ENCODE peak calls at places on chromosomes 1 and 21, in four cellular contexts. C, X, A and M are unnamed samples.

GRCh38 chr1:117794073-117794472 is 135.3 kb downstream of the GDAP2 start:
- DNase-seq in C (no peak), X (no peak), A (no peak), M (no peak)

GRCh38 chr1:26848947-26849774 is 13.8 kb upstream of the SFN start:
- DNase-seq in C (no peak), X (no peak), A (peak), M (no peak)

GRCh38 chr1:33455537-33456301 is 16.7 kb upstream of the ZSCAN20 start:
- DNase-seq in C (no peak), X (peak), A (peak), M (peak)

GRCh38 chr21:25901580-25901979 is 166.8 kb downstream of the GABPA start:
- DNase-seq in C (no peak), X (no peak), A (no peak), M (no peak)

GRCh38 chr1:218460367-218460766 is 115.2 kb downstream of the TGFB2 start:
- DNase-seq in C (no peak), X (peak), A (no peak), M (no peak)

GRCh38 chr1:36771678-36772284 is 262.5 kb downstream of the GRIK3 start:
- DNase-seq in C (no peak), X (peak), A (no peak), M (no peak)

GRCh38 chr21:31576428-31576827 is 83.1 kb upstream of the SOD1 start:
- DNase-seq in C (no peak), X (no peak), A (no peak), M (no peak)

GRCh38 chr1:246724001-246724724 is at the start of gene SCCPDH:
- DNase-seq in C (no peak), X (peak), A (peak), M (peak)

GRCh38 chr1:69835924-69836323 is 268.2 kb downstream of the LRRC7 start:
- DNase-seq in C (no peak), X (no peak), A (no peak), M (no peak)

GRCh38 chr1:239811211-239811902 is 280.3 kb upstream of the FMN2 start:
- DNase-seq in C (no peak), X (peak), A (no peak), M (no peak)

GRCh38 chr1:159943908-159944622 is 1.3 kb downstream of the IGSF9 start:
- DNase-seq in C (no peak), X (no peak), A (no peak), M (no peak)

GRCh38 chr1:40820251-40820797 is 36.7 kb downstream of the KCNQ4 start:
- DNase-seq in C (no peak), X (peak), A (no peak), M (peak)

GRCh38 chr1:150577557-150578277 is 1.7 kb downstream of the MCL1 start:
- DNase-seq in C (no peak), X (no peak), A (no peak), M (no peak)

GRCh38 chr1:159005676-159006075 is 4.0 kb upstream of the IFI16 start:
- DNase-seq in C (no peak), X (no peak), A (no peak), M (no peak)

GRCh38 chr21:20998456-20998789 is 214 bp downstream of the NCAM2 start:
- DNase-seq in C (no peak), X (no peak), A (no peak), M (no peak)

GRCh38 chr1:202343652-202344349 is 2.1 kb upstream of the UBE2T start:
- DNase-seq in C (no peak), X (no peak), A (peak), M (peak)

GRCh38 chr1:14516974-14517812 is 81.3 kb upstream of the KAZN start:
- DNase-seq in C (peak), X (no peak), A (no peak), M (no peak)

GRCh38 chr1:235417101-235417697 is 50.0 kb downstream of the TBCE start:
- DNase-seq in C (peak), X (peak), A (peak), M (peak)

GRCh38 chr1:110545492-110545891 is 26.5 kb upstream of the KCNA10 start:
- DNase-seq in C (no peak), X (no peak), A (no peak), M (no peak)

GRCh38 chr1:169899519-169900217 is 6.0 kb upstream of the SCYL3 start:
- DNase-seq in C (no peak), X (no peak), A (no peak), M (no peak)

GRCh38 chr1:77126309-77126708 is 92.9 kb downstream of the PIGK start:
- DNase-seq in C (no peak), X (peak), A (peak), M (peak)

GRCh38 chr1:245153645-245154428 is 948 bp upstream of the KIF26B start:
- DNase-seq in C (no peak), X (no peak), A (no peak), M (peak)

GRCh38 chr1:55631508-55631907 is 416.3 kb upstream of the USP24 start:
- DNase-seq in C (no peak), X (no peak), A (no peak), M (no peak)

GRCh38 chr1:177311111-177311510 is 140.4 kb downstream of the BRINP2 start:
- DNase-seq in C (no peak), X (no peak), A (no peak), M (no peak)

GRCh38 chr1:52978045-52978444 is 51.0 kb downstream of the SCP2 start:
- DNase-seq in C (no peak), X (no peak), A (no peak), M (no peak)

GRCh38 chr1:153567621-153568366 is 2.1 kb upstream of the S100A2 start:
- DNase-seq in C (no peak), X (no peak), A (peak), M (no peak)

GRCh38 chr1:238177351-238177750 is 286.6 kb upstream of the ZP4 start:
- DNase-seq in C (no peak), X (no peak), A (no peak), M (no peak)

GRCh38 chr1:247118946-247119446 is 14.8 kb upstream of the ZNF669 start:
- DNase-seq in C (no peak), X (peak), A (peak), M (peak)

GRCh38 chr1:28971980-28972771 is 57.8 kb downstream of the EPB41 start:
- DNase-seq in C (no peak), X (no peak), A (no peak), M (no peak)

GRCh38 chr1:75745276-75745675 is 20.8 kb downstream of the ACADM start:
- DNase-seq in C (no peak), X (no peak), A (no peak), M (no peak)

GRCh38 chr21:34883501-34884271 is 165.4 kb downstream of the RUNX1 start:
- DNase-seq in C (no peak), X (no peak), A (no peak), M (no peak)

GRCh38 chr1:77649127-77649526 is 33.3 kb downstream of the ZZZ3 start:
- DNase-seq in C (no peak), X (no peak), A (no peak), M (no peak)

GRCh38 chr1:85172684-85173337 is 28.0 kb downstream of the SYDE2 start:
- DNase-seq in C (no peak), X (no peak), A (no peak), M (peak)

GRCh38 chr1:155106862-155107261 is 20.8 kb upstream of the EFNA1 start:
- DNase-seq in C (no peak), X (no peak), A (no peak), M (no peak)

GRCh38 chr1:48776400-48777218 is at the start of gene BEND5:
- DNase-seq in C (no peak), X (peak), A (no peak), M (no peak)

GRCh38 chr1:84907095-84907827 is 14.3 kb upstream of the LPAR3 start:
- DNase-seq in C (no peak), X (no peak), A (no peak), M (no peak)

GRCh38 chr1:155513300-155513926 is 49.2 kb downstream of the ASH1L start:
- DNase-seq in C (no peak), X (no peak), A (no peak), M (no peak)

GRCh38 chr1:85283475-85284199 is 7.2 kb upstream of the BCL10 start:
- DNase-seq in C (no peak), X (peak), A (peak), M (peak)

GRCh38 chr1:117838911-117839310 is 90.5 kb downstream of the GDAP2 start:
- DNase-seq in C (no peak), X (no peak), A (no peak), M (no peak)

GRCh38 chr1:21775985-21776562 is 6.9 kb downstream of the USP48 start:
- DNase-seq in C (no peak), X (no peak), A (peak), M (no peak)
- TF ChIP-seq TCF7 in C (no peak), X (no peak), A (peak), M (no peak)

GRCh38 chr21:44271558-44271957 is 9.9 kb upstream of the DNMT3L start:
- DNase-seq in C (no peak), X (no peak), A (no peak), M (no peak)

GRCh38 chr21:44263768-44264167 is 2.1 kb upstream of the DNMT3L start:
- DNase-seq in C (no peak), X (no peak), A (no peak), M (no peak)

GRCh38 chr21:44263221-44263671 is 1.5 kb upstream of the DNMT3L start:
- DNase-seq in C (no peak), X (no peak), A (no peak), M (no peak)

GRCh38 chr21:44265734-44266270 is 4.1 kb upstream of the DNMT3L start:
- DNase-seq in C (no peak), X (no peak), A (no peak), M (no peak)

DNA sequence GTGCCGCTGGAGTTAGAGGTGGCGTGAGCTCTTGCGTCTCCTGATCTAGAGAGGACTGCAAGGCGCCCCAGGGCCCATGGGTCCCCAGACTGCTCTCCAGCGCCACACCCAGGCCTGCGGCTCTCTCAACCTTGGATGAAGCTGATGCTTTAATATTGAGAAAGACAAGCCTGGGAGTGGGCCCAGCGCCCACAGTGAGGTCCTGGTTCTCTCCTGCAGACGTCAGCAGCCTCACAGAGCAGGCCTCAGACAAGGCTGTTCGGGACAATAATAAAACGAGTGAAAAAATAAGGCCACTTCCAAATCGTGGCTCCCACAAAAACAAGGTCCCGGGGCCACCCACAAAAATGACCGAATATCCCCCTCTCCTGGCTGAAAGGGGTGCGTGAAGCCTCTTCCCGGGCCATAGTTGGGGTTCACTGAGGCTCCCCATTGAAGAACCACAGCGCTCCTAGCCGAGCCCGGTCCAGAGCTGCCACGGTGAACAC is 6.0 kb upstream of the DNMT3L start:
- DNase-seq in C (peak), X (peak), A (peak), M (peak)
- TF ChIP-seq ATF3 in C (no peak), X (no peak), A (no peak), M (no peak)

DNA sequence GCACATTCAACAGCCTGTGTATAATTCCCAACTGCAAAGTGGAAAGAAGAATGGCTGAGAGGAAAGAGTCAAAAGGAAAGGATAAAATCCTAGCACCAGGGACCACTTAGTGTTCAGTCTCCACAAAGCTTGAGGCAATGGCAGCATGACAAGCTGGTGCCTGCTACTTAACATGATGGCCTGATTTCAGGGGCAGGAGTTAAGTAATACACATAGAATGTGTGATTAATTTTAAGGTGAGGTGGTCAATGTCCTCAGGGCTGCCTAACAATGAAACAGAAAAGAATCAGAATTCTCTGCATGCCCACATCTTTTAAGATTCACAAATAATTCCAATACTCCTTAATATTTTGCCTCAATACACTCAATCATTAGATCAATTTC is 8.9 kb downstream of the P3H1 start:
- DNase-seq in C (no peak), X (no peak), A (no peak), M (no peak)
- TF ChIP-seq TCF7 in C (no peak), X (no peak), A (no peak), M (no peak)

GRCh38 chr1:156705321-156705917 is at the start of gene CRABP2:
- DNase-seq in C (no peak), X (peak), A (no peak), M (no peak)

GRCh38 chr1:156704166-156704711 is 1.1 kb downstream of the CRABP2 start:
- DNase-seq in C (no peak), X (peak), A (no peak), M (no peak)

GRCh38 chr1:156704930-156705320 is 458 bp downstream of the CRABP2 start:
- DNase-seq in C (no peak), X (peak), A (no peak), M (no peak)

GRCh38 chr1:156703741-156704140 is 1.6 kb downstream of the CRABP2 start:
- DNase-seq in C (no peak), X (no peak), A (no peak), M (no peak)

DNA sequence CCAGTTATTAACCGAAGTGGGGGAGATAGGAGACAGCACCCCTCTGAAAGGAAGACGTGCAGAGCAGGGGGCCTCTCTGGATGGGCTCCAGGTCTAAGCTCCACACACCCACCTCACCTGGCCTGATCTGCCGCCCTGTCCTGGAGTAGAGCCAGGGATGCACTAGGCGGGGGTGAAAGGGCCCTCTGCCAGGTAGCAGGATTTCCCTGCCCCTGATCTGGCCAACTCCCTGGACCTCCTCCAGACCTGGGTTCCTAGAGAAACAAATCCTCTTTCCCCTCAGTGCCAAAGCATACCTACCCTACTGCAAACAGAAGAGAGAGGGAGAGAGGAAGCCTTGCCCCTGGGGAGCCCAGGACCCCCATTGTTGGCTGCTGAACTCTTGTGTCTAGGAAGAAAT is 2.0 kb downstream of the CRABP2 start:
- DNase-seq in C (no peak), X (no peak), A (no peak), M (no peak)
- TF ChIP-seq ATF3 in C (no peak), X (no peak), A (no peak), M (no peak)

GRCh38 chr1:204421441-204421840 is 9.8 kb upstream of the PPP1R15B start:
- DNase-seq in C (no peak), X (no peak), A (no peak), M (no peak)

GRCh38 chr1:204418174-204419063 is 6.8 kb upstream of the PPP1R15B start:
- DNase-seq in C (no peak), X (no peak), A (no peak), M (no peak)

GRCh38 chr1:204419064-204419403 is 7.4 kb upstream of the PPP1R15B start:
- DNase-seq in C (no peak), X (no peak), A (peak), M (no peak)

GRCh38 chr1:204417231-204417997 is 5.8 kb upstream of the PPP1R15B start:
- DNase-seq in C (no peak), X (no peak), A (peak), M (peak)

GRCh38 chr1:204420039-204421004 is 8.7 kb upstream of the PPP1R15B start:
- DNase-seq in C (no peak), X (no peak), A (no peak), M (no peak)
- TF ChIP-seq TCF7 in C (no peak), X (no peak), A (no peak), M (no peak)

GRCh38 chr1:61050541-61051454 is 31.6 kb upstream of the NFIA start:
- DNase-seq in C (no peak), X (peak), A (no peak), M (peak)

GRCh38 chr1:61053281-61053711 is 29.1 kb upstream of the NFIA start:
- DNase-seq in C (no peak), X (no peak), A (no peak), M (no peak)

GRCh38 chr1:61051455-61052392 is 30.6 kb upstream of the NFIA start:
- DNase-seq in C (no peak), X (peak), A (no peak), M (peak)

GRCh38 chr1:61053712-61054608 is 28.4 kb upstream of the NFIA start:
- DNase-seq in C (no peak), X (peak), A (no peak), M (peak)

GRCh38 chr1:61052393-61053280 is 29.7 kb upstream of the NFIA start:
- DNase-seq in C (no peak), X (peak), A (no peak), M (no peak)
- TF ChIP-seq ATF3 in C (no peak), X (no peak), A (no peak), M (no peak)

GRCh38 chr1:59142663-59143487 is 154.0 kb upstream of the FGGY start:
- DNase-seq in C (no peak), X (no peak), A (peak), M (no peak)
- TF ChIP-seq TCF7 in C (no peak), X (no peak), A (no peak), M (no peak)

DNA sequence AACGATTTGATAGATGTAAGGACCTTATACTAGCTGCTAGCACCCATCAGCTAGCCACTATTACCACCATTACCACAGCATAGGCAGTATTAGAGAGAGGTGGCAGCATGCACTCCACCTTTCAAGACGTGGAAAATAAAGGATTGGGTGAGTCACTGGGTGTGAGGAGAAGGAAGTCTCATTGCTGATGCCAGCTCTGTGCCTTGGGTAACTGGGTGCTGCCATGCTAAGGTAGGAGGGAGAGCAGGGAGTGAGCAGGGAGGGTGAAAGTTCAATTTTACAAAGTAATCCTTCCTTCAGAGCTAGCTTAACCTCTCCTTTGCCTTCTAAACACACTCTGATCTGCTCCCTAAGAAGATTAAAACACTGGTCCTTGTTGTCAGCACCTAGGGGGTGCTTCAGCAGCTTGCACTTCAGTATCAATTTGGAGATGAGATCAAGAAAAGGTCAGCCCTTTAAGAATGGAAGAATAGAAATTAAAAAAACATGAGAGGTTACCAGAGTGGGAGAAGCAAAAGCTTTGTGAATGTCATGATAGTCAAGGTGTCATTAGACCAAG is 1.8 kb upstream of the LIN9 start:
- DNase-seq in C (no peak), X (no peak), A (no peak), M (peak)
- TF ChIP-seq ATF3 in C (no peak), X (no peak), A (no peak), M (no peak)

GRCh38 chr1:6802893-6803292 is 17.6 kb downstream of the CAMTA1 start:
- DNase-seq in C (no peak), X (no peak), A (no peak), M (no peak)
- TF ChIP-seq TCF7 in C (no peak), X (no peak), A (no peak), M (no peak)

GRCh38 chr21:33412832-33413519 is 9.8 kb downstream of the IFNGR2 start:
- DNase-seq in C (no peak), X (no peak), A (peak), M (no peak)
- TF ChIP-seq ATF3 in C (no peak), X (no peak), A (no peak), M (no peak)